ENCODE peak calls at places on chromosomes 12 and 14, in four cellular contexts. O is cardiac muscle cell, N is progenitor cell of endocrine pancreas, V is DND-41. D is an unnamed sample.
A peak's percentile ranks its signal among the peaks of the same experiment; 100 is the strongest.

GRCh38 chr12:21559855-21560569 is 33.9 kb downstream of the SPX start:
- DNase-seq in N (no peak), V (no peak), O (no peak), D (no peak)

GRCh38 chr14:36515896-36516718 is 3.9 kb downstream of the NKX2-1 start:
- DNase-seq in V (no peak), O (no peak), N (no peak), D (no peak)

GRCh38 chr12:122306407-122306806 is 40.1 kb upstream of the VPS33A start:
- DNase-seq in N (no peak), V (no peak), O (no peak), D (no peak)

GRCh38 chr14:36666416-36667206 is 5.0 kb downstream of the PAX9 start:
- DNase-seq in O (no peak), V (no peak), N (peak; percentile 17), D (no peak)

GRCh38 chr14:54778618-54779017 is 124.0 kb downstream of the GCH1 start:
- DNase-seq in N (no peak), V (no peak), O (no peak), D (no peak)

GRCh38 chr12:132327351-132328171 is 1.8 kb downstream of the GALNT9 start:
- DNase-seq in O (no peak), N (no peak), V (peak; percentile 76), D (no peak)

GRCh38 chr12:18723752-18724151 is 14.1 kb downstream of the PLCZ1 start:
- DNase-seq in O (no peak), N (no peak), V (no peak), D (no peak)

GRCh38 chr14:56490379-56490778 is 89.2 kb upstream of the TMEM260 start:
- DNase-seq in N (no peak), O (peak; percentile 62), V (no peak), D (no peak)

GRCh38 chr12:23221066-23221465 is 596.1 kb downstream of the ETNK1 start:
- DNase-seq in N (no peak), V (no peak), O (no peak), D (no peak)
- TF ChIP-seq CTCF in N (peak; percentile 56), V (peak; percentile 36), O (no peak), D (peak; percentile 19)

DNA sequence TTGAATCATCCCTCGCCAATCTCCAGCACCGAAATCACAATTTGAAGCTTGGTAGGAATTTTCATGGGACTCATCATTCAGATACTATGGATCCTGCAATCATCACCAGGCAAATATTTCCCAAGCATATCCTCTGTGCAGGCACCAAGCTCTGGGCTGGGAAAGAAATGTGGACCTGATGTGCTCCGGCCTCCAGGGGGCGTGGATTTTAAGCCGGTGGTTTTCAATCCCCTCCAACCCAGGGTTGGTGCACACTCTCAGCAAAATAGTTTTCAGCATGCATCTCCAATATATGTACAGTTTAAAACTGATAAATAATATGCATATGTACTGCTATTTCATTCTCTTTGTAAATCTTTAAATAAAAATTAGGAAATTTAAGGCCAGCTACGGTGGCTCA is 98.9 kb downstream of the RBM19 start:
- DNase-seq in O (no peak), V (no peak), N (no peak), D (no peak)
- TF ChIP-seq CTCF in O (peak; percentile 53), V (peak; percentile 28), N (peak; percentile 60), D (no peak)

GRCh38 chr12:126681676-126682075 is 1585.3 kb upstream of the TMEM132C start:
- DNase-seq in N (no peak), O (peak; percentile 64), V (no peak), D (no peak)
- TF ChIP-seq CTCF in N (no peak), O (no peak), V (no peak), D (no peak)

DNA sequence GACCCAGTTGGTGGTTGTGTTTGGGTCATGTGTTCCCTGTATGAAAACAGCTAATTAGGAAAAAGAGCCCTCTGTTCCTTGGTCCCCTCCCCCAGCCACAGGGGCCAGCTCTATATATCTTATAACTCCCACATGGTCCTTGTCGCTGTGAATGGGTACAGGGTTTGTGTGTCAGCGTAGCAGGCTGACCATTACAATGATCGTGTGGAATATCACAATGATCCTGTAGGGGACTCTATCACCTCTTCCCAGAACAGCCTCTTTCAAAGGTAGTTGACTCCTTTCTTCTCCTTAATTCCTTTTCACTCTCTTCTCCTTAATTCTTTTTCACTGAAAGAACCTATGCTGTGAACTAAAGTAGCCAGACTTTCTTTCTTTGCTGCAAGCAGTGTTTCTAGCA is 51.6 kb upstream of the RIC8B start:
- DNase-seq in N (no peak), V (no peak), O (peak; percentile 16), D (no peak)
- TF ChIP-seq CTCF in N (no peak), V (no peak), O (peak; percentile 15), D (peak; percentile 13)

GRCh38 chr14:106442857-106443256 is 916.5 kb downstream of the TMEM121 start:
- DNase-seq in O (no peak), N (no peak), V (peak; percentile 94), D (no peak)
- TF ChIP-seq CTCF in O (no peak), N (no peak), V (peak; percentile 98), D (no peak)

GRCh38 chr12:54216580-54217308 is 28.0 kb upstream of the SMUG1 start:
- DNase-seq in O (peak; percentile 92), N (peak; percentile 61), V (peak; percentile 92), D (peak; percentile 60)

GRCh38 chr12:54214553-54215374 is 26.0 kb upstream of the SMUG1 start:
- DNase-seq in N (peak; percentile 81), V (peak; percentile 93), O (peak; percentile 94), D (peak; percentile 60)

GRCh38 chr12:54217774-54218221 is 29.0 kb upstream of the SMUG1 start:
- DNase-seq in N (no peak), V (no peak), O (no peak), D (no peak)

GRCh38 chr12:54215990-54216579 is 27.3 kb upstream of the SMUG1 start:
- DNase-seq in O (no peak), V (peak; percentile 35), N (no peak), D (no peak)

GRCh38 chr12:54217309-54217661 is 28.5 kb upstream of the SMUG1 start:
- DNase-seq in V (no peak), N (no peak), O (no peak), D (no peak)
- TF ChIP-seq CTCF in V (no peak), N (peak; percentile 26), O (no peak), D (no peak)

GRCh38 chr14:92458959-92459478 is 54.6 kb upstream of the RIN3 start:
- DNase-seq in O (no peak), N (no peak), V (no peak), D (no peak)

GRCh38 chr14:92458136-92458958 is 55.2 kb upstream of the RIN3 start:
- DNase-seq in V (no peak), O (no peak), N (no peak), D (no peak)

GRCh38 chr14:92456215-92457017 is 57.2 kb upstream of the RIN3 start:
- DNase-seq in O (peak; percentile 83), V (no peak), N (peak; percentile 34), D (no peak)

GRCh38 chr14:92455231-92455630 is 58.4 kb upstream of the RIN3 start:
- DNase-seq in O (no peak), V (no peak), N (no peak), D (no peak)

GRCh38 chr14:92457018-92457565 is 56.5 kb upstream of the RIN3 start:
- DNase-seq in N (no peak), O (no peak), V (no peak), D (no peak)
- TF ChIP-seq CTCF in N (peak; percentile 2), O (no peak), V (no peak), D (no peak)

GRCh38 chr14:94599656-94600004 is 12.6 kb upstream of the SERPINA3 start:
- DNase-seq in O (no peak), N (no peak), V (no peak), D (no peak)
- TF ChIP-seq CTCF in O (no peak), N (no peak), V (no peak), D (no peak)

GRCh38 chr12:53755451-53756290 is 3.9 kb upstream of the CISTR start:
- DNase-seq in V (no peak), N (no peak), O (no peak), D (no peak)
- TF ChIP-seq CTCF in V (no peak), N (no peak), O (no peak), D (no peak)

DNA sequence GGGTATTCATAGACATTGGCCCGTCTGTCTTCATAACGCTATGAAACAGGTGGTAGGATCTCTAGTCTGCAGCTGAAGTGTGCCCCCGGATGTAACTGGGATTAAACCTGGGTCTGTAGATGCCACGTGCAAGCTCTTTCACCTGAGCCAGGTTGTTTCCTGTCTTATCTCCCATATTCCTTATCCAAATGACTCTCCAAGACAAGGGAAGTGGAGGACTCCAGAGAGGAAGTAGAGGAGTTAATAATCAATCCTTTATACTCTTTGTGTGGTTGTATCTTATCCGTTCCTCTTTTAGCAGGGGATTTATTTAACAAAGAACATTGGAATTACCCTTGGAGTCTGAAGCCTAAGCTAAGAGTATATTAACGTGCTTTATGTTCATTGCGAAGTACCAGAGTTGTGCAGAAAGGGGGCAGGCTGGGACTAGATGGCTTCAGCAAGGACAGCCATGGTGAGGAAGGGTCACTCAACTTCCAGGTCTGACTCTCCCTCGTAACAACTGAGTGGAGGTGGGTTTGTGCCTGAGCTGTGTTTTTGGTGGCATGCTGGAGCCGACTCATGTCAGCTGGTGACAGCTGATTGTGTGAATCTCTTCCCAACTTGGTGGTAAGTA is 82.9 kb downstream of the RIN3 start:
- DNase-seq in O (peak; percentile 14), N (no peak), V (no peak), D (no peak)
- TF ChIP-seq CTCF in O (no peak), N (peak; percentile 22), V (no peak), D (peak; percentile 1)

D was measured in D721Med.